ENCODE peak calls at places on chromosomes 4 and X, in seven cellular contexts. S is heart right ventricle, W is glutamatergic neuron, T is cardiac fibroblast, F is neural progenitor cell, O is MM.1S, M is astrocyte of the cerebellum. J is an unnamed sample.

GRCh38 chrX:44698328-44698727 is 145.5 kb upstream of the DUSP21 start:
- DNase-seq in S (no peak), W (no peak), T (no peak), F (peak; percentile 36), O (no peak), M (no peak), J (no peak)

GRCh38 chrX:107542500-107542899 is 85.8 kb upstream of the PRPS1 start:
- DNase-seq in S (no peak), W (no peak), T (peak; percentile 21), F (peak; percentile 73), O (no peak), M (no peak), J (no peak)

GRCh38 chrX:139126493-139126892 is 404.0 kb upstream of the F9 start:
- DNase-seq in S (no peak), W (peak; percentile 12), T (no peak), F (peak; percentile 65), O (peak; percentile 49), M (no peak), J (peak; percentile 8)

GRCh38 chrX:140151316-140151715 is 186.0 kb upstream of the CXorf66 start:
- DNase-seq in S (no peak), W (no peak), T (no peak), F (no peak), O (no peak), M (no peak), J (no peak)

GRCh38 chr4:14994242-14994641 is 8.0 kb upstream of the CPEB2 start:
- DNase-seq in S (no peak), W (no peak), T (peak; percentile 70), F (no peak), O (no peak), M (no peak), J (no peak)

GRCh38 chr4:118974758-118975157 is 86.1 kb downstream of the SYNPO2 start:
- DNase-seq in S (no peak), W (no peak), T (peak; percentile 85), F (no peak), O (no peak), M (no peak), J (no peak)

GRCh38 chrX:110180176-110180927 is 137.5 kb downstream of the AMMECR1 start:
- DNase-seq in S (no peak), W (no peak), T (peak; percentile 80), F (no peak), O (no peak), M (peak; percentile 65), J (no peak)

GRCh38 chr4:74016068-74016467 is 17.6 kb upstream of the CXCL5 start:
- DNase-seq in S (no peak), W (no peak), T (peak; percentile 36), F (no peak), O (no peak), M (no peak), J (no peak)

GRCh38 chrX:16462912-16463311 is 187.0 kb upstream of the S100G start:
- DNase-seq in S (no peak), W (no peak), T (peak; percentile 46), F (no peak), O (no peak), M (peak; percentile 49), J (no peak)

GRCh38 chrX:72100824-72101351 is 30.8 kb downstream of the RTL5 start:
- DNase-seq in S (no peak), W (no peak), T (no peak), F (no peak), O (peak; percentile 58), M (no peak), J (peak; percentile 27)

GRCh38 chr4:79198886-79199591 is 126.8 kb downstream of the NAA11 start:
- DNase-seq in S (no peak), W (no peak), T (no peak), F (no peak), O (no peak), M (peak; percentile 41), J (no peak)

GRCh38 chr4:52028970-52029369 is 8.8 kb upstream of the LRRC66 start:
- DNase-seq in S (no peak), W (no peak), T (peak; percentile 60), F (no peak), O (no peak), M (peak; percentile 62), J (no peak)

GRCh38 chr4:98446499-98447375 is 185.6 kb downstream of the RAP1GDS1 start:
- DNase-seq in S (no peak), W (no peak), T (peak; percentile 64), F (no peak), O (peak; percentile 10), M (peak; percentile 91), J (peak; percentile 26)

GRCh38 chr4:184316821-184317220 is 99.1 kb upstream of the ENPP6 start:
- DNase-seq in S (no peak), W (no peak), T (no peak), F (no peak), O (no peak), M (no peak), J (no peak)

GRCh38 chr4:124061413-124061812 is 651.1 kb downstream of the ANKRD50 start:
- DNase-seq in S (no peak), W (no peak), T (peak; percentile 87), F (no peak), O (no peak), M (peak; percentile 94), J (no peak)

GRCh38 chrX:129534816-129535578 is 5.1 kb upstream of the OCRL start:
- DNase-seq in S (no peak), W (no peak), T (peak; percentile 48), F (no peak), O (no peak), M (no peak), J (no peak)

GRCh38 chr4:186148335-186148975 is 42.9 kb upstream of the CYP4V2 start:
- DNase-seq in S (no peak), W (no peak), T (no peak), F (no peak), O (no peak), M (no peak), J (no peak)

GRCh38 chr4:88964450-88964849 is 92.5 kb downstream of the FAM13A start:
- DNase-seq in S (no peak), W (no peak), T (peak; percentile 79), F (no peak), O (no peak), M (peak; percentile 6), J (no peak)

GRCh38 chr4:88962430-88962829 is 94.6 kb downstream of the FAM13A start:
- DNase-seq in S (no peak), W (no peak), T (no peak), F (no peak), O (no peak), M (no peak), J (no peak)

GRCh38 chr4:88963817-88964216 is 93.2 kb downstream of the FAM13A start:
- DNase-seq in S (no peak), W (no peak), T (peak; percentile 80), F (no peak), O (no peak), M (no peak), J (no peak)

GRCh38 chr4:88967883-88968316 is 89.1 kb downstream of the FAM13A start:
- DNase-seq in S (no peak), W (no peak), T (no peak), F (no peak), O (no peak), M (no peak), J (no peak)

DNA sequence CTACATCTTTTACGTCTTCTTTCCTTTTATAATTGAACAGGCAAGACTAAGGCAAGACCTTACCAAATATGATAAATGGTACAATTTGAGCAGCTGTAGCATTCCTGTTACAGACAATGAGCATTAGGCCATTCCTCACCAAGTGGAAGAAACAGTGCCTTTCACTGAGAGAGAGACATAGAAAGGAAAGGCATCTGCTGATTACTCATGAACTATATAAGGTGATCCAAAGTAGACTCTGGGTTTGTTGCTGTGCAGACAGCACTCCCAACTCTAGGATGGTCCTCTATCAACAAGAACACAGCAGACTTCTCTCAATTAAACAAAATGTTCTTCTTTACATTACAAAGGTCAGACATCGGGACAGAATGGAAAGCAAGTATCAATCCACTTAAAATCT is 91.9 kb downstream of the FAM13A start:
- DNase-seq in S (no peak), W (no peak), T (peak; percentile 25), F (no peak), O (no peak), M (no peak), J (no peak)
- TF ChIP-seq CTCF in S (no peak), W (no peak), T (no peak), F (no peak), O (no peak), M (no peak), J (no peak)

GRCh38 chrX:137568741-137569469 is 3.0 kb downstream of the ZIC3 start:
- DNase-seq in S (no peak), W (no peak), T (no peak), F (peak; percentile 55), O (no peak), M (no peak), J (no peak)

GRCh38 chrX:137565921-137566745 is at the start of gene ZIC3:
- DNase-seq in S (peak; percentile 66), W (peak; percentile 86), T (no peak), F (peak; percentile 88), O (no peak), M (peak; percentile 57), J (no peak)

GRCh38 chrX:137565318-137565904 is 516 bp upstream of the ZIC3 start:
- DNase-seq in S (no peak), W (no peak), T (no peak), F (peak; percentile 24), O (no peak), M (no peak), J (no peak)

GRCh38 chrX:137567474-137568232 is 1.7 kb downstream of the ZIC3 start:
- DNase-seq in S (no peak), W (no peak), T (no peak), F (peak; percentile 49), O (no peak), M (no peak), J (no peak)

DNA sequence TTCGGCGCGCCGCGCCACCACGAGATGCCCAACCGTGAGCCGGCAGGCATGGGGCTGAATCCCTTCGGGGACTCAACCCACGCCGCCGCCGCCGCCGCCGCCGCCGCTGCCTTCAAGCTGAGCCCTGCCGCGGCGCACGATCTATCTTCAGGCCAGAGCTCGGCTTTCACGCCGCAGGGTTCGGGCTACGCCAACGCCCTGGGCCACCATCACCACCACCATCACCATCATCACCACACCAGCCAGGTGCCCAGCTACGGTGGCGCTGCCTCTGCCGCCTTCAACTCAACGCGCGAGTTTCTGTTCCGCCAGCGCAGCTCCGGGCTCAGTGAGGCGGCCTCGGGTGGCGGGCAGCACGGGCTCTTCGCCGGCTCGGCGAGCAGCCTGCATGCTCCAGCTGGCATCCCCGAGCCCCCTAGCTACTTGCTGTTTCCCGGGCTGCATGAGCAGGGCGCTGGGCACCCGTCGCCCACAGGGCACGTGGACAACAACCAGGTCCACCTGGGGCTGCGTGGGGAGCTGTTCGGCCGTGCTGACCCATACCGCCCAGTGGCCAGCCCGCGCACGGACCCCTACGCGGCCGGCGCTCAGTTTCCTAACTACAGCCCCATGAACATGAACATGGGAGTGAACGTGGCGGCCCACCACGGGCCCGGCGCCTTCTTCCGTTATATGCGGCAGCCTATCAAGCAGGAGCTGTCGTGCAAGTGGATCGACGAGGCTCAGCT is 983 bp downstream of the ZIC3 start:
- DNase-seq in S (no peak), W (peak; percentile 36), T (no peak), F (peak; percentile 35), O (no peak), M (no peak), J (no peak)
- TF ChIP-seq CTCF in S (no peak), W (no peak), T (no peak), F (no peak), O (no peak), M (no peak), J (no peak)

GRCh38 chrX:22662776-22663175 is 337.0 kb upstream of the DDX53 start:
- DNase-seq in S (no peak), W (no peak), T (no peak), F (no peak), O (no peak), M (no peak), J (no peak)
- TF ChIP-seq CTCF in S (no peak), W (no peak), T (no peak), F (no peak), O (no peak), M (no peak), J (no peak)

GRCh38 chr4:4985844-4986243 is 33.4 kb downstream of the CYTL1 start:
- DNase-seq in S (no peak), W (no peak), T (no peak), F (peak; percentile 42), O (no peak), M (no peak), J (no peak)
- TF ChIP-seq CTCF in S (no peak), W (no peak), T (no peak), F (peak; percentile 48), O (no peak), M (peak; percentile 22), J (no peak)

J was measured in GM20000.